ENCODE peak calls at places on chromosomes 2 and 18, in eight cellular contexts. R is NCI-H1694; I is ovary; E is HL-60; Y is activated CD8-positive, alpha-beta memory T cell treated with anti-CD3 and anti-CD28 coated beads, Interleukin-2, amount 50 U/mL, for 4 hours; Q is lung; Z is naive B cell; S is astrocyte of the spinal cord. G is an unnamed sample.

GRCh38 chr18:2988041-2988794 is 24.7 kb downstream of the LPIN2 start:
- DNase-seq in Y (no peak), S (peak), Q (no peak), R (no peak), Z (no peak), E (no peak), I (no peak), G (no peak)

GRCh38 chr18:31364190-31364589 is 12.4 kb upstream of the DSG4 start:
- DNase-seq in S (no peak), I (no peak), R (no peak), Y (no peak), Z (no peak), Q (no peak), E (no peak), G (no peak)

GRCh38 chr2:46216213-46216612 is 81.0 kb upstream of the EPAS1 start:
- DNase-seq in Z (no peak), S (peak), I (no peak), Q (no peak), E (no peak), Y (no peak), R (no peak), G (no peak)

GRCh38 chr2:236626391-236627150 is 56.9 kb downstream of the ACKR3 start:
- DNase-seq in S (no peak), I (no peak), Q (no peak), R (no peak), Y (no peak), E (no peak), Z (no peak), G (no peak)

GRCh38 chr2:3460161-3460560 is 59.2 kb downstream of the ADI1 start:
- DNase-seq in S (no peak), E (no peak), Y (no peak), I (no peak), Q (no peak), Z (no peak), R (no peak), G (no peak)

GRCh38 chr2:106085441-106085911 is 108.6 kb downstream of the UXS1 start:
- DNase-seq in I (no peak), S (peak), Z (no peak), Y (peak), R (no peak), E (no peak), Q (peak), G (peak)

GRCh38 chr2:15776992-15777702 is 163.2 kb upstream of the MYCN start:
- DNase-seq in Z (no peak), I (no peak), R (no peak), S (no peak), Q (no peak), Y (no peak), E (no peak), G (no peak)

GRCh38 chr2:2647156-2647555 is 316.1 kb upstream of the MYT1L start:
- DNase-seq in Q (no peak), E (no peak), I (no peak), R (no peak), Y (no peak), S (peak), Z (no peak), G (no peak)

GRCh38 chr18:54296017-54296416 is 26.7 kb downstream of the POLI start:
- DNase-seq in Z (no peak), I (no peak), R (no peak), Q (no peak), Y (no peak), E (no peak), S (peak), G (no peak)